ENCODE peak calls at places on chromosomes 3 and 15, in seven cellular contexts. O is stimulated activated CD8-positive, alpha-beta memory T cell treated with anti-CD3 and anti-CD28 coated beads, Interleukin-15, amount 100 ng/mL, for 4 hours; M is activated T-helper 2 cell treated with anti-CD3 and anti-CD28 coated beads, Interferon-gamma antibody, Interleukin-2, Interleukin-4, amounts not matched to agents 10 μg/mL and 5 μg/mL and 100 μg/mL, durations not matched to agents 14 hours and 24 hours and 36 hours; R is NCI-H510A treated with DMSO at 0.1 percent for 48 hours; Z is stomach; C is aorta; A is fibroblast of the conjunctiva. F is an unnamed sample.

GRCh38 chr3:12194669-12195161 is 36.0 kb upstream of the TIMP4 start:
- DNase-seq in O (no peak), M (no peak), R (no peak), Z (peak), C (no peak), A (peak), F (no peak)

GRCh38 chr15:90271459-90272166 is 6.1 kb downstream of the NGRN start:
- DNase-seq in O (no peak), M (no peak), R (no peak), Z (no peak), C (no peak), A (no peak), F (no peak)

GRCh38 chr15:78680416-78681068 is 39.5 kb upstream of the CHRNB4 start:
- DNase-seq in O (no peak), M (no peak), R (no peak), Z (no peak), C (no peak), A (no peak), F (no peak)

GRCh38 chr15:77584201-77584600 is 48.5 kb downstream of the LINGO1 start:
- DNase-seq in O (no peak), M (no peak), R (no peak), Z (no peak), C (no peak), A (no peak), F (no peak)

GRCh38 chr3:173221010-173221409 is 80.0 kb upstream of the SPATA16 start:
- DNase-seq in O (no peak), M (no peak), R (no peak), Z (no peak), C (no peak), A (no peak), F (no peak)

GRCh38 chr3:150146891-150147761 is 176.4 kb upstream of the PFN2 start:
- DNase-seq in O (no peak), M (no peak), R (peak), Z (no peak), C (peak), A (peak), F (peak)

GRCh38 chr3:71360170-71360569 is 223.4 kb downstream of the FOXP1 start:
- DNase-seq in O (no peak), M (no peak), R (no peak), Z (no peak), C (no peak), A (no peak), F (no peak)

GRCh38 chr3:72152551-72153476 is 367.9 kb upstream of the PROK2 start:
- DNase-seq in O (no peak), M (no peak), R (peak), Z (peak), C (peak), A (peak), F (peak)

GRCh38 chr15:77421370-77421700 is 647 bp downstream of the HMG20A start:
- DNase-seq in O (no peak), M (no peak), R (no peak), Z (no peak), C (no peak), A (no peak), F (no peak)

GRCh38 chr3:1700650-1701049 is 398.0 kb upstream of the CNTN4 start:
- DNase-seq in O (no peak), M (no peak), R (no peak), Z (no peak), C (no peak), A (no peak), F (no peak)

GRCh38 chr3:12345141-12345561 is 56.3 kb downstream of the PPARG start:
- DNase-seq in O (no peak), M (no peak), R (no peak), Z (no peak), C (no peak), A (no peak), F (no peak)

F was measured in left lung.